ENCODE peak calls at places on chromosomes 11 and 22, in seven cellular contexts. L, B, V, Z, F, E and P are unnamed samples.

GRCh38 chr11:898160-898517 is 12.5 kb downstream of the CHID1 start:
- DNase-seq in V (no peak), Z (no peak), L (peak), E (no peak), F (peak), B (peak), P (peak)

GRCh38 chr11:120184946-120185677 is 25.7 kb upstream of the OAF start:
- DNase-seq in E (no peak), F (peak), Z (no peak), B (no peak), L (peak), V (no peak), P (no peak)

GRCh38 chr11:128862913-128863660 is 4.0 kb downstream of the KCNJ1 start:
- DNase-seq in E (no peak), V (no peak), B (no peak), F (peak), Z (no peak), L (peak), P (no peak)

GRCh38 chr11:44622190-44622650 is 56.8 kb downstream of the CD82 start:
- DNase-seq in Z (no peak), V (no peak), F (no peak), B (peak), E (no peak), L (no peak), P (no peak)

GRCh38 chr11:3202305-3202704 is 16.3 kb downstream of the MRGPRG start:
- DNase-seq in B (no peak), Z (no peak), L (no peak), E (no peak), V (no peak), F (no peak), P (no peak)

GRCh38 chr11:95762513-95762912 is 27.1 kb downstream of the FAM76B start:
- DNase-seq in L (peak), F (no peak), B (no peak), V (no peak), Z (no peak), E (no peak), P (peak)

GRCh38 chr11:1564535-1565172 is 7.4 kb downstream of the DUSP8 start:
- DNase-seq in E (no peak), B (peak), Z (no peak), F (peak), L (peak), V (peak), P (peak)

GRCh38 chr11:62295504-62295903 is 3.4 kb downstream of the SCGB1D4 start:
- DNase-seq in B (peak), E (no peak), F (peak), V (peak), Z (peak), L (peak), P (peak)

GRCh38 chr11:73297231-73297590 is 10.9 kb upstream of the ARHGEF17 start:
- DNase-seq in Z (no peak), V (no peak), F (no peak), E (no peak), L (no peak), B (no peak), P (no peak)

GRCh38 chr11:108289699-108290098 is 66.8 kb downstream of the ATM start:
- DNase-seq in V (no peak), Z (no peak), E (no peak), L (no peak), B (no peak), F (no peak), P (no peak)

GRCh38 chr11:119590651-119591308 is 138.2 kb downstream of the NECTIN1 start:
- DNase-seq in L (no peak), Z (no peak), V (peak), F (no peak), E (no peak), B (peak), P (peak)

GRCh38 chr11:121478226-121478894 is 25.6 kb upstream of the SORL1-AS1 start:
- DNase-seq in B (no peak), E (no peak), F (no peak), V (no peak), L (no peak), Z (no peak), P (no peak)

GRCh38 chr11:122746050-122746478 is 90.5 kb downstream of the UBASH3B start:
- DNase-seq in F (no peak), E (no peak), B (no peak), V (no peak), L (no peak), Z (no peak), P (no peak)

GRCh38 chr11:102079625-102080024 is 30.6 kb upstream of the YAP1 start:
- DNase-seq in F (no peak), L (no peak), V (no peak), Z (no peak), E (no peak), B (no peak), P (no peak)
- H4K8ac ChIP-seq in F (no peak), L (no peak), V (no peak), Z (no peak), E (no peak), B (no peak), P (no peak)

DNA sequence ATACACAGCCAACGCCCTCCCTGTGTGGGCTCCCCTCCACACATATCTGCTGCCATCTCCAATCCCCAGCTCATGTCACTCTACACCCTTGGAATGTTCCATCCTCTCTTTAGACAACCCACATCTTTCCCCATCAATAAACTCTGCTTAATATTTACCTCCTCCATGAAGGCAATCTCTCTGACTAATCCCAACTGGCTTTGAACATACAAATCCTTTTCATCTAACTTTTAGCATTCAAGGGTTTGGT is 135.5 kb upstream of the PITPNB start:
- DNase-seq in B (no peak), L (no peak), V (no peak), Z (no peak), F (no peak), E (no peak), P (no peak)
- H2BK120ac ChIP-seq in B (no peak), L (peak), V (no peak), Z (no peak), F (no peak), E (no peak), P (no peak)

GRCh38 chr22:35725521-35725920 is 7.8 kb downstream of the APOL5 start:
- DNase-seq in Z (peak), F (no peak), V (no peak), B (no peak), E (no peak), L (no peak), P (no peak)

GRCh38 chr22:35719212-35719869 is 1.7 kb downstream of the APOL5 start:
- DNase-seq in L (no peak), F (no peak), Z (no peak), V (no peak), E (no peak), B (no peak), P (no peak)

GRCh38 chr22:35717572-35717971 is at the start of gene APOL5:
- DNase-seq in V (no peak), F (no peak), L (no peak), B (no peak), E (no peak), Z (no peak), P (no peak)

GRCh38 chr22:35726398-35726797 is 8.7 kb downstream of the APOL5 start:
- DNase-seq in L (no peak), F (no peak), B (no peak), E (no peak), V (no peak), Z (no peak), P (no peak)

GRCh38 chr22:35721954-35722353 is 4.3 kb downstream of the APOL5 start:
- DNase-seq in L (no peak), F (no peak), Z (no peak), B (no peak), E (no peak), V (no peak), P (no peak)
- H4K8ac ChIP-seq in L (no peak), F (no peak), Z (no peak), B (no peak), E (no peak), V (no peak), P (no peak)

DNA sequence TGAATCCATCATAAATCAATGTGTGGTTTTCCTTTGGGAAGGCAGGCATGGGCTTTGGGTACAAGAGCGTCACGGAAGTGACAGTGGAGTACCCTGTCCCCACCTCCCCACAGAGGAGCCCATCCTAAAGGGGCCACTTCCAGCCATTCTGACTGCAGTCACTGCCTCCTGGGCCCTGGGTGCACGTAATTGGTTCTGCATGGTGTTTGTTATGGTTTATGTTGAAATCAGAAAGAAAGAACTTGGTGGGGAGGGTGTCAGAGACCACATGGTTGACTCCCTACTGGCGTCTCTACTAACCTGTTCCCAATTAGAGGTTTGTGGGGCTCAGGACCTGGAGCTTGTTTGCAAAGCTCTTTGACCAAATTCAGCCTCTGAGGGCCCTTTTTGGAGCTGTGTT is 40.8 kb downstream of the RIBC2 start:
- DNase-seq in L (peak), F (no peak), E (no peak), V (no peak), B (no peak), Z (no peak), P (no peak)
- H2BK120ac ChIP-seq in L (peak), F (no peak), E (no peak), V (no peak), B (no peak), Z (peak), P (no peak)

GRCh38 chr11:70387564-70387963 is 10.8 kb upstream of the CTTN start:
- DNase-seq in B (no peak), L (no peak), E (no peak), F (no peak), V (no peak), Z (no peak), P (no peak)
- H4K8ac ChIP-seq in B (no peak), L (no peak), E (no peak), F (no peak), V (no peak), Z (no peak), P (no peak)

GRCh38 chr22:47063606-47064005 is 301.2 kb downstream of the TBC1D22A start:
- DNase-seq in B (peak), L (no peak), Z (no peak), F (no peak), V (no peak), E (no peak), P (no peak)
- H2BK120ac ChIP-seq in B (no peak), L (no peak), Z (no peak), F (no peak), V (no peak), E (no peak), P (no peak)

GRCh38 chr11:130465259-130465658 is 16.8 kb downstream of the ADAMTS15 start:
- DNase-seq in E (no peak), L (peak), F (peak), V (no peak), B (no peak), Z (no peak), P (no peak)
- H4K8ac ChIP-seq in E (no peak), L (no peak), F (no peak), V (no peak), B (no peak), Z (no peak), P (no peak)